ENCODE peak calls at places on chromosomes 6 and 20, in ten cellular contexts. U is HT1080, V is right cardiac atrium, B is natural killer cell, Q is T-helper 9 cell, M is H1, N is esophagus squamous epithelium, H is AG04450, Z is hypothalamus, L is RWPE1. W is an unnamed sample.

GRCh38 chr6:14194483-14194882 is 76.9 kb downstream of the CD83 start:
- DNase-seq in N (no peak), V (no peak), L (no peak), Z (no peak), H (no peak), U (no peak), B (no peak), Q (no peak), M (no peak), W (no peak)

GRCh38 chr6:21005816-21006553 is 471.7 kb downstream of the CDKAL1 start:
- DNase-seq in M (no peak), U (peak; percentile 93), Z (no peak), H (peak; percentile 55), V (no peak), L (peak; percentile 84), Q (no peak), B (no peak), N (no peak), W (no peak)

GRCh38 chr6:27177454-27178000 is 70.0 kb upstream of the PRSS16 start:
- DNase-seq in B (peak; percentile 70), N (no peak), L (peak; percentile 88), H (no peak), Z (peak; percentile 26), M (peak; percentile 84), V (peak; percentile 89), U (peak; percentile 84), Q (peak; percentile 48), W (peak; percentile 83)

GRCh38 chr6:156890627-156891300 is 113.6 kb downstream of the ARID1B start:
- DNase-seq in B (no peak), Z (no peak), U (no peak), M (no peak), V (no peak), N (no peak), H (no peak), L (no peak), Q (no peak), W (no peak)

GRCh38 chr20:57432874-57433491 is 41.8 kb downstream of the RBM38 start:
- DNase-seq in U (peak; percentile 57), B (peak; percentile 53), M (no peak), Z (no peak), L (peak; percentile 83), N (peak; percentile 30), Q (peak; percentile 33), V (peak; percentile 80), H (no peak), W (no peak)

GRCh38 chr20:25021336-25021735 is 28.8 kb upstream of the APMAP start:
- DNase-seq in B (no peak), Q (no peak), M (no peak), Z (no peak), L (no peak), H (no peak), V (no peak), U (no peak), N (no peak), W (peak; percentile 10)

GRCh38 chr20:54452277-54452676 is 23.1 kb upstream of the DOK5 start:
- DNase-seq in B (no peak), U (no peak), N (no peak), L (no peak), Z (no peak), M (no peak), V (no peak), H (no peak), Q (no peak), W (no peak)

GRCh38 chr6:2450546-2450945 is 205.1 kb upstream of the GMDS start:
- DNase-seq in N (no peak), L (peak; percentile 42), H (no peak), Q (no peak), B (no peak), M (no peak), V (peak; percentile 79), U (no peak), Z (no peak), W (no peak)

GRCh38 chr6:72689107-72689954 is 67.5 kb downstream of the KCNQ5 start:
- DNase-seq in Q (no peak), H (no peak), V (no peak), L (no peak), U (no peak), B (no peak), N (no peak), Z (no peak), M (no peak), W (no peak)

GRCh38 chr6:73713426-73714147 is 17.6 kb downstream of the CD109 start:
- DNase-seq in Q (no peak), M (no peak), U (no peak), N (no peak), Z (no peak), L (no peak), H (no peak), V (no peak), B (no peak), W (no peak)

GRCh38 chr6:34771727-34772126 is 14.4 kb downstream of the SNRPC start:
- DNase-seq in Q (no peak), V (no peak), M (no peak), L (no peak), N (no peak), U (peak; percentile 69), H (peak; percentile 44), Z (no peak), B (no peak), W (no peak)

W was measured in pancreas.